ENCODE peak calls at places on chromosomes 5 and 9, in four cellular contexts. Z is HepG2, X is K562, V is WTC11. S is an unnamed sample.

GRCh38 chr5:65790371-65791163 is 68.6 kb downstream of the NLN start:
- DNase-seq in Z (no peak), X (no peak), V (no peak), S (no peak)

GRCh38 chr5:9057406-9058000 is 488.4 kb downstream of the SEMA5A start:
- DNase-seq in Z (no peak), X (no peak), V (no peak), S (no peak)

GRCh38 chr9:19336166-19336565 is 43.9 kb downstream of the RPS6 start:
- DNase-seq in Z (no peak), X (no peak), V (no peak), S (no peak)

GRCh38 chr9:120928015-120928719 is 1.6 kb upstream of the TRAF1 start:
- DNase-seq in Z (no peak), X (no peak), V (peak), S (no peak)

GRCh38 chr5:130652178-130652577 is 512.9 kb downstream of the HINT1 start:
- DNase-seq in Z (no peak), X (no peak), V (no peak), S (no peak)

GRCh38 chr9:129306318-129306973 is 128.4 kb upstream of the IER5L start:
- DNase-seq in Z (no peak), X (no peak), V (no peak), S (no peak)

GRCh38 chr9:134492281-134492691 is 149.3 kb upstream of the COL5A1 start:
- DNase-seq in Z (no peak), X (no peak), V (no peak), S (no peak)

GRCh38 chr9:109868222-109868621 is 88.2 kb downstream of the PALM2AKAP2 start:
- DNase-seq in Z (no peak), X (no peak), V (no peak), S (no peak)

GRCh38 chr9:126146254-126147145 is 180.1 kb upstream of the MVB12B start:
- DNase-seq in Z (peak), X (peak), V (peak), S (peak)

GRCh38 chr9:131798166-131798565 is 58.3 kb upstream of the RAPGEF1 start:
- DNase-seq in Z (no peak), X (no peak), V (no peak), S (no peak)

GRCh38 chr5:2756211-2756746 is 4.8 kb upstream of the IRX2 start:
- DNase-seq in Z (no peak), X (no peak), V (peak), S (no peak)

GRCh38 chr9:34496149-34496712 is 26.6 kb downstream of the ENHO start:
- DNase-seq in Z (no peak), X (no peak), V (no peak), S (no peak)

GRCh38 chr9:93127395-93127911 is 6.6 kb downstream of the NINJ1 start:
- DNase-seq in Z (no peak), X (no peak), V (no peak), S (no peak)

GRCh38 chr5:9283473-9283872 is 262.4 kb downstream of the SEMA5A start:
- DNase-seq in Z (no peak), X (no peak), V (no peak), S (no peak)

GRCh38 chr5:111997308-111998159 is 240.5 kb upstream of the NREP start:
- DNase-seq in Z (no peak), X (no peak), V (no peak), S (no peak)

GRCh38 chr5:115471674-115472073 is 72.9 kb downstream of the FEM1C start:
- DNase-seq in Z (no peak), X (no peak), V (no peak), S (no peak)

GRCh38 chr9:4365055-4365454 is 65.2 kb upstream of the GLIS3 start:
- DNase-seq in Z (no peak), X (no peak), V (no peak), S (no peak)

GRCh38 chr5:50666261-50667078 is at the start of gene PARP8:
- DNase-seq in Z (no peak), X (no peak), V (peak), S (peak)

GRCh38 chr5:181186902-181187499 is 18.0 kb downstream of the TRIM7 start:
- DNase-seq in Z (no peak), X (no peak), V (no peak), S (no peak)

GRCh38 chr9:101428909-101429308 is 6.7 kb downstream of the ALDOB start:
- DNase-seq in Z (no peak), X (no peak), V (no peak), S (no peak)

GRCh38 chr9:3852545-3852944 is 326.7 kb upstream of the RFX3 start:
- DNase-seq in Z (no peak), X (no peak), V (no peak), S (no peak)

GRCh38 chr5:135660826-135661555 is 82.2 kb upstream of the CXCL14 start:
- DNase-seq in Z (no peak), X (no peak), V (no peak), S (no peak)

GRCh38 chr9:79471577-79472543 is 99.9 kb upstream of the TLE4 start:
- DNase-seq in Z (no peak), X (no peak), V (peak), S (peak)

GRCh38 chr9:71937070-71937625 is 25.7 kb downstream of the C9orf85 start:
- DNase-seq in Z (no peak), X (no peak), V (no peak), S (no peak)

GRCh38 chr5:122195784-122196394 is 66.5 kb downstream of the ZNF474 start:
- DNase-seq in Z (peak), X (peak), V (peak), S (peak)

GRCh38 chr5:83277154-83277553 is 194.4 kb upstream of the VCAN start:
- DNase-seq in Z (no peak), X (no peak), V (no peak), S (no peak)

GRCh38 chr9:114274217-114274616 is 48.7 kb upstream of the ORM1 start:
- DNase-seq in Z (no peak), X (no peak), V (no peak), S (no peak)

GRCh38 chr9:116817762-116818161 is 130.7 kb downstream of the TRIM32 start:
- DNase-seq in Z (no peak), X (no peak), V (no peak), S (no peak)

GRCh38 chr9:130171226-130172148 is 717 bp upstream of the NCS1 start:
- DNase-seq in Z (no peak), X (no peak), V (peak), S (no peak)

GRCh38 chr9:2234371-2234893 is 219.3 kb downstream of the SMARCA2 start:
- DNase-seq in Z (no peak), X (no peak), V (no peak), S (no peak)

GRCh38 chr5:81290146-81290545 is 11.2 kb upstream of the ZCCHC9 start:
- DNase-seq in Z (no peak), X (no peak), V (no peak), S (no peak)

GRCh38 chr9:95486318-95486717 is 30.5 kb downstream of the PTCH1 start:
- DNase-seq in Z (no peak), X (no peak), V (no peak), S (no peak)

GRCh38 chr9:33393581-33393980 is 8.8 kb downstream of the AQP7 start:
- DNase-seq in Z (no peak), X (no peak), V (no peak), S (no peak)

GRCh38 chr5:90548069-90548593 is 10.5 kb upstream of the ADGRV1 start:
- DNase-seq in Z (peak), X (peak), V (no peak), S (peak)

GRCh38 chr5:116343961-116344360 is 230.7 kb downstream of the SEMA6A start:
- DNase-seq in Z (no peak), X (no peak), V (peak), S (no peak)

GRCh38 chr5:88269222-88269771 is 652 bp upstream of the TMEM161B start:
- DNase-seq in Z (peak), X (no peak), V (no peak), S (peak)

GRCh38 chr9:81499571-81499970 is 189.8 kb downstream of the TLE1 start:
- DNase-seq in Z (no peak), X (no peak), V (no peak), S (no peak)

GRCh38 chr9:70413427-70413797 is 1.0 kb downstream of the KLF9 start:
- DNase-seq in Z (no peak), X (peak), V (peak), S (no peak)

GRCh38 chr9:73152445-73152844 is 780 bp downstream of the ANXA1 start:
- DNase-seq in Z (no peak), X (no peak), V (no peak), S (no peak)

GRCh38 chr9:90007516-90008430 is 403.0 kb downstream of the GADD45G start:
- DNase-seq in Z (no peak), X (no peak), V (no peak), S (no peak)

GRCh38 chr5:57338068-57338848 is 144.4 kb downstream of the ACTBL2 start:
- DNase-seq in Z (peak), X (peak), V (peak), S (peak)
- TF ChIP-seq ELF4 in Z (no peak), X (no peak), V (no peak), S (no peak)

GRCh38 chr9:35619800-35620158 is 1.6 kb upstream of the CD72 start:
- DNase-seq in Z (no peak), X (no peak), V (no peak), S (no peak)

GRCh38 chr9:35617548-35617947 is 665 bp downstream of the CD72 start:
- DNase-seq in Z (no peak), X (no peak), V (no peak), S (no peak)

GRCh38 chr9:35616681-35617459 is 1.3 kb downstream of the CD72 start:
- DNase-seq in Z (no peak), X (no peak), V (peak), S (no peak)

GRCh38 chr9:35618325-35618727 is at the start of gene CD72:
- DNase-seq in Z (no peak), X (no peak), V (no peak), S (no peak)

DNA sequence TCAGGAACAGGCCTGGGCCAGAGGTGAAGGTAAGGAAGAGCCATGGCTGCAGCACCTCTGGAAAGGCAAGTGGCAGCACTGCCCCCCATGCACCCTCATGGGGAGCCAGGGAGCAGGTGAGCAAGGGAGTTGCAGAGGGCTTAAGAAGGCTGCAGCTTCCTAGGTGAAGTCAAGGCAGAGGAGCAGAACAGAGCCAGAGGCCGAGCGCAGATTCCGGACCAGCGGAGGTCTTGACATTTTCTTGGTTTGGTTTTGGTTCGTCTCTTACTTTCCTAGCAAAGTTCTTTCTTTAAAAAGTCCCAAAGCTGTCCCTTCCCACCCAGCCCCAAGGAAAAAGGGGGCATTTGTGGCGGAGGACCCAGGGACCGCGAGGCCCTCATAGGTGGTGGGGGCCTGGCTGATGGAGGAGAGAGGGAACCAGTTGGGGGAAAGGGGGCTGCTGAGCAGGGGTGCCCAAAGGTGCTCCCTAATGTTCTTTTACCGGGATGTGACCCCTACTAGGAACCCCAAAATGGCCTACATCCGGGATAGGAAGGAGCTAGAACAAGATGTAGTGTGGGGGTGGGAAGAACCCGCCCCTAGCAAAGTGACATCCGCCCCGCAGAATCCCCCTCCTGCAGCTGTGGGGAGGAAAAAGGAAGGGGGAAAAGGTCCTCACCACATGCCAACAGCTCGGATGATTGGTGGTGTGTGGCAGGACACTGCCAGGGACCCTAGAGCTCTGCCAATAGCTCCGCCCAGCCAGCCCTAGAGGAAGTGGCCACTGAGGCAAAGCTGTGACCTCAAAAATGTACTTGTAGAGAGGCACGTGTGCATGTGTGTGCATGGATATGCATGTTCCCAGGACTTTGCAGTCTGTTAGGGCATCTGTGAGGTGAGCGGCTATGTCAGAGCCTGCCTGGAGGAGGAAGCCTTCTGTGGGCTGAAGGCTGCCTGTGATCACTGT is 914 bp upstream of the CD72 start:
- DNase-seq in Z (no peak), X (no peak), V (no peak), S (no peak)
- TF ChIP-seq ELF4 in Z (no peak), X (no peak), V (no peak), S (no peak)

GRCh38 chr9:17807670-17808282 is 228.9 kb downstream of the SH3GL2 start:
- DNase-seq in Z (peak), X (no peak), V (no peak), S (no peak)

GRCh38 chr9:17810293-17810692 is 231.4 kb downstream of the SH3GL2 start:
- DNase-seq in Z (no peak), X (no peak), V (no peak), S (no peak)

GRCh38 chr9:17813798-17814197 is 234.9 kb downstream of the SH3GL2 start:
- DNase-seq in Z (no peak), X (no peak), V (peak), S (no peak)

DNA sequence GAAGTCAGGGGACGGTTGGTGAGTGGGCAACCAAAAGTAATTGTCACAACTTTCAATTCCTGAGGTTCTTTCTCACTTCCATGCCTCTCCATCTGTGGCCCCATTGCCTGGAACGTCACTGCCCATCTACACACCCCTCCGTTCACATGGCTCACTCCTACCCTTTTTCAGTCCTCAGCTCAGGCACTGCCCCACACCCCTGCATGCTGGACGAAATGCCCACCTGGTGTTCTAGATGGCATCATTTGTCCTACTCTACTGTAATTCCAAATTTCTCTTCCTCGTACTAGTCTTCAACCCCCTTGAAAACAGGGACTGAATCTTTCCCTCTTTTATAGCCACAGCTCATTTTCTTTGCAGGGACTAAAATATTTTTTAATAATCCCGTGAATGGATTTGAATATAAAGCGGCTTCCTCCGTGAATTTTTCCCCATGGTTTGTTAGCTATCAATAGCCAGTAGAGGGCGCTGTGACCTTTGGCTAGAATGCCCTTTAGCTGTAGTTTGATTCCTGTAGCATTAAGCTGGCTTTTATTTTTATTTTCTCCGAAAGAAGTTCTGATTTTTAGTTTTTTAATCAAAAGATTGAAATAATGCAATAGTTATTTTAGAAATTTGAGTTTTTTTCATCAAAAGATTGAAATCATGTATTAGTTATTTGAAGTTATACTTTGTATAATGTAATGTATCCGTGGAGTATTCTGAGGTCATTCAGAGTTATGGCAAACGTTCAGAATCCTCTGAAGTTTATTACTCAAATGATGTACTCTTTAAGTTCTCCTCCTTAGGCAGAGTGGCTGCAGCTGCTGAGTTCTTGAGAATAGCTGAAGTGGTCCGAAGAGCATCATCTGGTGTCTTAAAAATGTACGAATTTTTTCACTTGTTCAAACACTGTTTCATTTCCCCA is 232.1 kb downstream of the SH3GL2 start:
- DNase-seq in Z (peak), X (peak), V (peak), S (peak)
- TF ChIP-seq ELF4 in Z (no peak), X (no peak), V (no peak), S (no peak)

GRCh38 chr9:5510360-5510931 is at the start of gene PDCD1LG2:
- DNase-seq in Z (no peak), X (no peak), V (no peak), S (no peak)
- TF ChIP-seq ELF4 in Z (no peak), X (no peak), V (no peak), S (no peak)

DNA sequence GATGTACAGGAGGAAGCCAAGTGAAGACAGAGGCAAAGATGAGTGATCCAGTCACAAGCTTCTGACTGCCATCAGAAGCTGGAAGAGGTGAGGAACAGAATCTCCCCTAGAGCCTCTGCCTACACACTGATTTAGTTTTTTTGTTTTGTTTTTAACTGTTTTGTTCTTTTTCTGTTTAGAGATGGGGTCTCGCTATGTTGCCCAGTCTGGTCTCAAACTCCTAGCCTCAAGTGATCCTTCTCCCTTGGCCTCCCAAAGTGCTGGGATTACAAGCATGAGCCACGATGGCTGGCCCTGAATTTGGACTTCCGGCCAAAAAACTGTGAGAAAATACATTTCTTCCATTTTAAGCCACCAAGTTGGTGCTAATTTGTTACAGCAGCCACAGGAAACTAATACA is 204.7 kb upstream of the ZNF608 start:
- DNase-seq in Z (no peak), X (no peak), V (no peak), S (no peak)
- TF ChIP-seq ELF4 in Z (no peak), X (no peak), V (no peak), S (no peak)

GRCh38 chr5:168218746-168219145 is 72.7 kb upstream of the WWC1 start:
- DNase-seq in Z (no peak), X (no peak), V (no peak), S (no peak)

GRCh38 chr5:168216989-168217388 is 74.5 kb upstream of the WWC1 start:
- DNase-seq in Z (no peak), X (no peak), V (no peak), S (no peak)

GRCh38 chr5:168215646-168216045 is 75.8 kb upstream of the WWC1 start:
- DNase-seq in Z (no peak), X (no peak), V (peak), S (no peak)

GRCh38 chr5:168217497-168217896 is 73.9 kb upstream of the WWC1 start:
- DNase-seq in Z (no peak), X (no peak), V (no peak), S (no peak)

GRCh38 chr5:168219515-168220410 is 71.7 kb upstream of the WWC1 start:
- DNase-seq in Z (peak), X (peak), V (peak), S (peak)
- TF ChIP-seq ELF4 in Z (no peak), X (no peak), V (no peak), S (peak)

S was measured in HEK293T.